ENCODE peak calls at places on chromosomes 7 and 10, in six cellular contexts. E is mammary epithelial cell; W is Karpas-422; S is Peyer's patch; B is CD8-positive, alpha-beta T cell; F is stomach. N is an unnamed sample.

GRCh38 chr7:70698219-70698832 is 433.6 kb upstream of the GALNT17 start:
- DNase-seq in E (peak; percentile 45), W (peak; percentile 81), S (no peak), B (no peak), F (no peak), N (peak; percentile 12)

GRCh38 chr10:52864459-52865106 is 92.0 kb upstream of the MBL2 start:
- DNase-seq in E (peak; percentile 98), W (no peak), S (no peak), B (no peak), F (no peak), N (no peak)

GRCh38 chr7:3910041-3910440 is 609.0 kb downstream of the SDK1 start:
- DNase-seq in E (no peak), W (no peak), S (no peak), B (no peak), F (no peak), N (no peak)

GRCh38 chr10:129532838-129533237 is 65.8 kb downstream of the MGMT start:
- DNase-seq in E (no peak), W (no peak), S (peak; percentile 27), B (no peak), F (no peak), N (no peak)

GRCh38 chr10:71094712-71095390 is 117.5 kb upstream of the UNC5B start:
- DNase-seq in E (peak; percentile 81), W (no peak), S (no peak), B (no peak), F (no peak), N (no peak)

GRCh38 chr10:61836233-61836887 is 65.1 kb upstream of the ARID5B start:
- DNase-seq in E (no peak), W (no peak), S (no peak), B (no peak), F (no peak), N (no peak)

GRCh38 chr10:71975087-71975890 is 11.1 kb downstream of the CHST3 start:
- DNase-seq in E (peak; percentile 75), W (no peak), S (no peak), B (no peak), F (peak; percentile 83), N (no peak)

GRCh38 chr7:31271641-31272405 is 68.7 kb downstream of the NEUROD6 start:
- DNase-seq in E (no peak), W (no peak), S (no peak), B (no peak), F (no peak), N (no peak)

GRCh38 chr7:108789451-108789850 is 219.8 kb downstream of the DNAJB9 start:
- DNase-seq in E (no peak), W (no peak), S (no peak), B (no peak), F (no peak), N (no peak)

GRCh38 chr10:47027108-47027811 is 116.0 kb downstream of the PTPN20 start:
- DNase-seq in E (no peak), W (no peak), S (no peak), B (no peak), F (peak; percentile 10), N (no peak)

GRCh38 chr7:47600199-47601118 is 18.5 kb upstream of the TNS3 start:
- DNase-seq in E (peak; percentile 81), W (peak; percentile 71), S (peak; percentile 39), B (no peak), F (peak; percentile 47), N (no peak)

GRCh38 chr10:85646312-85646711 is 720.3 kb downstream of the GRID1 start:
- DNase-seq in E (peak; percentile 50), W (no peak), S (no peak), B (no peak), F (no peak), N (no peak)

GRCh38 chr10:60663850-60664249 is 114.4 kb upstream of the CDK1 start:
- DNase-seq in E (no peak), W (no peak), S (no peak), B (no peak), F (no peak), N (no peak)

GRCh38 chr7:111362660-111363059 is 199.6 kb downstream of the IMMP2L start:
- DNase-seq in E (peak; percentile 80), W (no peak), S (no peak), B (no peak), F (no peak), N (no peak)

GRCh38 chr7:16915405-16915804 is 33.6 kb upstream of the AGR3 start:
- DNase-seq in E (peak; percentile 98), W (no peak), S (no peak), B (no peak), F (no peak), N (no peak)

GRCh38 chr10:103816431-103816830 is 38.9 kb downstream of the SH3PXD2A start:
- DNase-seq in E (no peak), W (no peak), S (no peak), B (no peak), F (no peak), N (no peak)

GRCh38 chr7:100583132-100584045 is 2.5 kb downstream of the LRCH4 start:
- DNase-seq in E (no peak), W (peak; percentile 78), S (peak; percentile 95), B (peak; percentile 78), F (peak; percentile 61), N (peak; percentile 73)

GRCh38 chr7:112411186-112411795 is 39.0 kb upstream of the IFRD1 start:
- DNase-seq in E (peak; percentile 26), W (no peak), S (no peak), B (no peak), F (no peak), N (no peak)

GRCh38 chr10:102451105-102451969 is at the start of gene C10orf95:
- DNase-seq in E (peak; percentile 56), W (no peak), S (no peak), B (no peak), F (no peak), N (peak; percentile 13)

GRCh38 chr10:67520924-67521520 is 175.0 kb downstream of the CTNNA3 start:
- DNase-seq in E (peak; percentile 42), W (peak; percentile 82), S (no peak), B (no peak), F (no peak), N (peak; percentile 33)

GRCh38 chr7:2633538-2634264 is 1.9 kb downstream of the TTYH3 start:
- DNase-seq in E (peak; percentile 70), W (peak; percentile 43), S (no peak), B (no peak), F (no peak), N (no peak)

GRCh38 chr7:1544896-1545416 is 11.0 kb downstream of the TMEM184A start:
- DNase-seq in E (no peak), W (no peak), S (no peak), B (no peak), F (no peak), N (no peak)

GRCh38 chr7:38411404-38411803 is 138.0 kb upstream of the TARP start:
- DNase-seq in E (peak; percentile 2), W (peak; percentile 61), S (no peak), B (no peak), F (no peak), N (no peak)

GRCh38 chr10:90787906-90788491 is 69.8 kb downstream of the HTR7 start:
- DNase-seq in E (peak; percentile 27), W (peak; percentile 60), S (no peak), B (no peak), F (no peak), N (peak; percentile 6)

DNA sequence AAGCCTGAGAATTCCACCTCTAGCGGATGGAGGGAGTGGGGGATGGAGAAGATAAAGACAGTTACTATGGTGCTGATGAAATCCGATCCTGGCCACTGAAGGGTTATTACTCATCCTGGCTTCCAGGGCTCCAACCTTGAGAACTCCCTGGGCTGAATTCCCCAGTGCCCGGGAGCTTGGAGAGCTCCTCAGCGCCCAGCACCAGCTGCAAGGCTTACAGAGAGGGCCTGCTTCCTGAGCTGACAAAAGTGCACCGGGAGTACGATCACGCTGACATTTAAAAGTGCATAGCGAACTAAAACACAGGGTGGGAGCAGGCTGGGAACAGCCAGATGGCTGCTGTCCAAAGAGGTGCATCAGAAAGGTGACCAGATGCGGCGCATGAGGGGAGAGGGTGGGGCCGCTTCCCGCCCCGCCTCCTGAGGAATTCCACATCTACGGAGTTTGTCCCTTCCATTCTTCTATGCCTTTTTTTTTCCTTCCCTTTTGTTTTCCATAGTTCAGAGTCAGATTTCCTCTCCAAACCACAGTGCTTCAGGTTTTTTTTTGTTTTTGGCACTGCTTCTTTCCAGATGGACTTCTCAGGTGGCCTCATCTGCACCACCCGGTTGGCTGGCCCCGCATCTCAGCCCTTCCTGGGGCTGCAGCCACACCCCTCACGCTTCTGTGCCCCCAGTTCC is 62.3 kb upstream of the MKRN1 start:
- DNase-seq in E (peak; percentile 87), W (no peak), S (no peak), B (no peak), F (peak; percentile 37), N (no peak)
- H3K4me1 ChIP-seq in E (peaks cover 18% of the 10 kb centered on the region), W (no peaks in the 10 kb centered on the region), S (peaks cover 31% of the 10 kb centered on the region), B (no peaks in the 10 kb centered on the region), F (peaks cover 4% of the 10 kb centered on the region), N (no peaks in the 10 kb centered on the region)

GRCh38 chr7:50665403-50666123 is 100.4 kb upstream of the DDC start:
- DNase-seq in E (no peak), W (peak; percentile 42), S (no peak), B (no peak), F (no peak), N (no peak)

GRCh38 chr7:50664461-50664922 is 99.3 kb upstream of the DDC start:
- DNase-seq in E (peak; percentile 89), W (no peak), S (no peak), B (no peak), F (no peak), N (peak; percentile 49)

GRCh38 chr7:50664937-50665336 is 99.7 kb upstream of the DDC start:
- DNase-seq in E (no peak), W (no peak), S (no peak), B (no peak), F (no peak), N (no peak)

GRCh38 chr7:50667338-50667737 is 102.1 kb upstream of the DDC start:
- DNase-seq in E (no peak), W (no peak), S (no peak), B (no peak), F (peak; percentile 83), N (no peak)

DNA sequence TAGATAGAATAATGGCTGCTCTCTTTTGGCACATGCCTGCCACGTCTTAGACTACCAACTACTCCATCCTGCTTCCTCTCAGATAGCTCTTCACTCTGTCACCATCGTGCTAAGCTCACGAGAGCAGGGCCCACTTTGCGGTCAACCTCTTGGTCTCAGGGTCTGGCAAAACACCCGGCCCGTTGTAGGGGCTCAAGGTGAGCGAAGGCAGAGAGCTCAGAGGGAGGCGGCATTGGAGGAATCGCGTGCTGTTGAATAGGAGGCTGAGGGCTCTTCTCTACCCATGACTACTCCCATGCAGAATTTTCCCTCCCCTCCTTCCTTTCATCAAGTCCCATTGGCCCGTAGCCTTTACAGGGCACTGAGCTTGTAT is 100.9 kb upstream of the DDC start:
- DNase-seq in E (no peak), W (no peak), S (no peak), B (no peak), F (no peak), N (no peak)
- H3K4me1 ChIP-seq in E (peaks cover 38% of the 10 kb centered on the region), W (no peaks in the 10 kb centered on the region), S (peaks cover 8% of the 10 kb centered on the region), B (peaks cover 24% of the 10 kb centered on the region), F (peaks cover 19% of the 10 kb centered on the region), N (peaks cover 37% of the 10 kb centered on the region)

GRCh38 chr10:69464801-69465401 is 13.6 kb downstream of the TSPAN15 start:
- DNase-seq in E (no peak), W (no peak), S (no peak), B (no peak), F (peak; percentile 34), N (no peak)
- H3K4me1 ChIP-seq in E (no peaks in the 10 kb centered on the region), W (no peaks in the 10 kb centered on the region), S (peaks cover 48% of the 10 kb centered on the region), B (no peaks in the 10 kb centered on the region), F (peaks cover 77% of the 10 kb centered on the region), N (no peaks in the 10 kb centered on the region)

DNA sequence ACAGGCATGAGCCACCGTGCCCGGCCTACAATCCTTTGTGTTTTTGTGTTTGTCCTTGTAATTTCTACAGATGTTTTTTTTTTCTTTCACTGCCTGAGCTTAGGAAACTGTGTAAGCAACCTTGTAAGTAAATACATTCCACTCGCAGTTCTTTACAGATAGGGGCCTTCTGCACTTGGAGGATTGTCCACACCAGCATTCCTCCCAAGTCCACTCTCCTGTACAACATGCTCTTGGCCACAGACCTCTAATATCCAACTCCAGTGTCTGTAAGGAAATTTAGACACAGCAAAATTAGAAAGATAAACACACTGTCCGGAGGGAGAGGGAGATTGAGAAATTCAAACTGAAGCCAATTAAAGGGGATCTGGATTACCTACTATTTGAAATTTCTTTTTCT is 9.5 kb downstream of the MXI1 start:
- DNase-seq in E (no peak), W (no peak), S (no peak), B (no peak), F (no peak), N (no peak)
- H3K4me1 ChIP-seq in E (peaks cover 10% of the 10 kb centered on the region), W (peaks cover 30% of the 10 kb centered on the region), S (peaks cover 62% of the 10 kb centered on the region), B (peaks cover 14% of the 10 kb centered on the region), F (peaks cover 57% of the 10 kb centered on the region), N (peaks cover 32% of the 10 kb centered on the region)

N was measured in CD4-positive, CD25-positive, alpha-beta regulatory T cell.